ENCODE peak calls at places on chromosomes 16 and 17, in four cellular contexts. J is heart right ventricle; Y is endodermal cell; V is effector memory CD4-positive, alpha-beta T cell. H is an unnamed sample. For H3K9me3, the result is how much of the 10 kb centered on the place peaks cover.

GRCh38 chr17:2023692-2024571 is 1.2 kb downstream of the RTN4RL1 start:
- DNase-seq in J (no peak), Y (peak), V (peak), H (peak)

GRCh38 chr16:30004811-30005242 is 6.0 kb downstream of the DOC2A start:
- DNase-seq in J (no peak), Y (no peak), V (no peak), H (peak)

GRCh38 chr17:36721560-36722120 is 120.3 kb downstream of the MRM1 start:
- DNase-seq in J (no peak), Y (no peak), V (no peak), H (no peak)

GRCh38 chr16:85104821-85105391 is 7.4 kb downstream of the CIBAR2 start:
- DNase-seq in J (no peak), Y (no peak), V (no peak), H (no peak)

GRCh38 chr16:71626858-71627213 is 852 bp downstream of the MARVELD3 start:
- DNase-seq in J (no peak), Y (peak), V (no peak), H (peak)

GRCh38 chr16:24971718-24972117 is 43.5 kb downstream of the ARHGAP17 start:
- DNase-seq in J (no peak), Y (no peak), V (no peak), H (no peak)

GRCh38 chr17:50447870-50448573 is 20.7 kb downstream of the CHAD start:
- DNase-seq in J (no peak), Y (no peak), V (no peak), H (no peak)

GRCh38 chr17:77320046-77320445 is 179.3 kb downstream of the SEC14L1 start:
- DNase-seq in J (no peak), Y (peak), V (no peak), H (peak)

GRCh38 chr16:72013888-72014538 is 5.5 kb downstream of the DHODH start:
- DNase-seq in J (peak), Y (peak), V (no peak), H (no peak)

GRCh38 chr17:6928193-6928592 is 67.7 kb upstream of the ALOX12 start:
- DNase-seq in J (no peak), Y (no peak), V (no peak), H (no peak)

GRCh38 chr16:54633943-54634362 is 296.7 kb upstream of the IRX5 start:
- DNase-seq in J (no peak), Y (peak), V (no peak), H (no peak)

GRCh38 chr17:31052187-31052889 is 42.4 kb upstream of the NF1 start:
- DNase-seq in J (peak), Y (peak), V (no peak), H (peak)

GRCh38 chr16:66696669-66697630 is at the start of gene CMTM4:
- DNase-seq in J (peak), Y (peak), V (peak), H (peak)

GRCh38 chr17:61362852-61363600 is 36.6 kb upstream of the TBX2 start:
- DNase-seq in J (no peak), Y (no peak), V (no peak), H (no peak)

GRCh38 chr17:42779304-42779941 is 987 bp upstream of the WNK4 start:
- DNase-seq in J (no peak), Y (no peak), V (no peak), H (no peak)

GRCh38 chr16:3383045-3383448 is 17.8 kb downstream of the ZSCAN32 start:
- DNase-seq in J (no peak), Y (no peak), V (no peak), H (no peak)
- H3K9me3 ChIP-seq in J (under half), Y (half or more), V (half or more), H (half or more)

GRCh38 chr16:35744084-35744483 is 2284.7 kb downstream of the TP53TG3F start:
- DNase-seq in J (no peak), Y (no peak), V (no peak), H (no peak)
- H3K9me3 ChIP-seq in J (under half), Y (under half), V (under half), H (under half)

GRCh38 chr16:87534030-87534653 is 41.3 kb upstream of the ZCCHC14 start:
- DNase-seq in J (no peak), Y (no peak), V (no peak), H (no peak)

GRCh38 chr16:87534751-87535150 is 41.9 kb upstream of the ZCCHC14 start:
- DNase-seq in J (no peak), Y (no peak), V (no peak), H (no peak)

GRCh38 chr16:87536795-87537142 is 43.9 kb upstream of the ZCCHC14 start:
- DNase-seq in J (no peak), Y (no peak), V (no peak), H (no peak)

GRCh38 chr16:87535855-87536794 is 43.3 kb upstream of the ZCCHC14 start:
- DNase-seq in J (no peak), Y (no peak), V (no peak), H (no peak)

DNA sequence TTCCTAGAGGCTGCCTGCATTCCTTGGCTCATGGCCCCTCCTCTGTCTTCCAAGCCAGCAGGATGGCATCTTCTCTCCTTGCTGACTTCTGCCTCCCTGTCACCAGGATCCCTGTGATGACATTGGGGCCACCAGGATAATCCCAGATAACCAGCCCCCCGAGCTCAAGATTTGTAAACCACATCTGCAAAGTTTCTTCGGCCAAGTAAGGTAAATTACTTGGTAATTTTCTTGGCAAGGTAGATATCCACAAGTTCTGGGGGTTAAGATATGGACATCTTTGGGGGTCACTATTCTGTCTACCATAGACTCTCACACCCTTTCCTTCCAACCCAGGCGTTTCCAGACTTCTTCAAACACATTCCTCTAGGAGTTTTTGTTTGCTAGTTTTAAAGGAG is 42.6 kb upstream of the ZCCHC14 start:
- DNase-seq in J (no peak), Y (no peak), V (no peak), H (no peak)
- H3K9me3 ChIP-seq in J (under half), Y (under half), V (under half), H (under half)

DNA sequence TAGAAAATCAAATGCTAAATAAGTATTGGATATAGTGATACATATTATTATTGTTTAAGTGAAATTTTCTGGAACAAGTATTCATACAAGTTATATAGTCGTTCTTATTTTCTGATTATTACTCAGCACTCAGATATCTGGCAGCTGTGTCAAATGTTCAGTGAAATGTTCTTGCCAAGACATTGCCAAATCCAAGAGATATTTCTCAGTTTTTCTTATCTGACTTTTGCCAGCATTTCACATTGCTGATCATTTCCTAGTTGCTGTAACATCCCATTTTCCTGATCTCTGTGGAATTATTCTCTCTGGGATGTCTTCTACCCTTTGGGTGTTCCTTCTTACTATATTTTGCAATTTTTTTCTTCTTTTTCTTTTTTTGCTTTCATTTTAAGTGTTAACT is 262.3 kb downstream of the KIF2B start:
- DNase-seq in J (no peak), Y (no peak), V (no peak), H (no peak)
- H3K9me3 ChIP-seq in J (under half), Y (under half), V (under half), H (under half)

GRCh38 chr17:27155866-27156265 is 138.0 kb upstream of the WSB1 start:
- DNase-seq in J (no peak), Y (no peak), V (no peak), H (peak)

GRCh38 chr17:27158390-27158789 is 135.5 kb upstream of the WSB1 start:
- DNase-seq in J (no peak), Y (no peak), V (no peak), H (no peak)

GRCh38 chr17:27157297-27157696 is 136.6 kb upstream of the WSB1 start:
- DNase-seq in J (no peak), Y (no peak), V (no peak), H (no peak)

GRCh38 chr17:27157898-27158297 is 136.0 kb upstream of the WSB1 start:
- DNase-seq in J (no peak), Y (no peak), V (no peak), H (no peak)

DNA sequence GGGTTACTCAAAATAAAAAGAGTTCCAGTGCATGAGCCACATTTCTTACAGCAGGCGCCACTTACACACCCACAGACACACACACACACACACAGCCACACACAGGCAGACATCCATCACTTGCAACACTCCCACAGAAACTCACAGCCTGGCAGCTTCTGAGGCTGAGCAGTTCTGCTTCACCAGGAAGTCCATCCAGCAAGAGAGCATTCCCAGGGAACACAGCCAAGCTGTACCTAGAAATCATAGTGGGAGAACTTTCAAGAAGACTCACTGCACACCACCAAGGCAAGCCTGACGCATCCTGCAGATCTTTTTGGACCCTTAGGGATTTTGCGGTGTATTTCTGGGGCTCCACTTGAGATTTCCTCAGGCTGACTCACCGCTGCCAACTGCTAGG is 140.9 kb upstream of the WSB1 start:
- DNase-seq in J (no peak), Y (no peak), V (no peak), H (no peak)
- H3K9me3 ChIP-seq in J (under half), Y (half or more), V (under half), H (under half)

GRCh38 chr16:31764103-31764502 is 109.5 kb upstream of the ZNF267 start:
- DNase-seq in J (no peak), Y (no peak), V (no peak), H (no peak)
- H3K9me3 ChIP-seq in J (half or more), Y (half or more), V (under half), H (half or more)

DNA sequence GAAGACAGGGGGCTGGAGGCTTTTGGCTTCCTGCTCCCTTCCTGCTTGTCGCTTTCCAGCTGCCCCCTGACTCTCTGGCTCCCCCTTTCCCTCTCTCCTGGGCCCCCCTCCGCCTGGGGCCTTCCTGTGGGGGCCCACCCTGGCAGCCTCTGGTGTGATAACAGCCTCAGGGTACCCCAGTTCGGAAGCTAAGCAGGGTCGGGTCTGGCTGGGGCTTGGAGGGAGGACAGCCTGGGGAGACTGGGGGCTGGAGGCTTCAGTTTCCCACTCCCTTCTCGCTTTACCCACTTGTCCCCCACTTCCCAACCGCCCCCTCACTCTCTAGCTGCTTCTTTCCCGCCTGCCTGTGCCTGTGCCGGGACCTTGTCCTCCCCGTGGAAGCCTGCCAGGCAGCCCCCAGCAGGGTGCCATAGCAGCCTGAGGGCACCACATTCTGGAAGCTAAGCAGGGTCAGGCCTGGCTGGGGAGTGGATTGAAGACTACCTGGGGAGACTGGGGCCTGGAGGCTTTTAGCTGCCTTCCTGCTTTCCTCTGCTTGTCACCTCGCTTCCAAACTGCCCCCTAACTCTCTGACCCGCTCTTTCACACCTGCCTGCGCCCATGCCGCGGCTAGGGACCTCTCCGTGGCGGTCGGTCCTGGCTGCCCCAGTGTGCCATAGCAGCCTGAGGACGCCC is 2275.5 kb downstream of the TP53TG3F start:
- DNase-seq in J (no peak), Y (no peak), V (no peak), H (no peak)
- H3K9me3 ChIP-seq in J (under half), Y (under half), V (under half), H (under half)

GRCh38 chr17:16623282-16623681 is 30.4 kb downstream of the ZNF624 start:
- DNase-seq in J (no peak), Y (no peak), V (no peak), H (no peak)
- H3K9me3 ChIP-seq in J (half or more), Y (half or more), V (under half), H (under half)

DNA sequence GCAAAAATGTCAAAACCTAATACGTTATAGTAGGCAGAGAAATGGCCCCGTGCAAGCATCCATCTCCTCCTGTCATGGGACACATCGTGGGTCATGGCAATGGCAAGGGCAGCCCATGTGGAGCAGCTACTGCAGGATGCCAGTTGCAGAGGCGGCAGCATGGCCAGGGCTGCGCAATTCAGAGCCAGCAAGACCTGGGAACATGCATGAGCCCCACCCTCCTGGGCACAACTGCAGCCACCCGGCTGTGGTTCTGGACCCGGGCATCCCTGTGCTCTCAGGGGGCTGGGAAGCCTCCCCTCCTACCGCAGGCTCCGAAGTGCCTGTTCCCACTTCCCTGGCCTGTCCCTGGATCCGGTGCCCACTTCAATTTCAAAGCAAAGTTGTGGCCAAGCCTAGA is 203.6 kb downstream of the CPPED1 start:
- DNase-seq in J (no peak), Y (peak), V (no peak), H (no peak)
- H3K9me3 ChIP-seq in J (under half), Y (under half), V (under half), H (under half)